ENCODE peak calls at places on chromosomes 13 and 19, in nine cellular contexts. M is tibial nerve, J is uterus, I is suprapubic skin, U is IMR-90, C is Peyer's patch, V is adrenal gland, W is sigmoid colon, S is lower leg skin. Q is an unnamed sample.

GRCh38 chr13:41917641-41918040 is 43.3 kb downstream of the VWA8 start:
- DNase-seq in W (no peak), M (no peak), C (no peak), J (no peak), U (peak; percentile 88), S (no peak), I (no peak), V (no peak), Q (no peak)

GRCh38 chr19:2722541-2723344 is 1.6 kb upstream of the DIRAS1 start:
- DNase-seq in V (peak; percentile 87), M (peak; percentile 17), W (peak; percentile 86), I (no peak), S (no peak), J (peak; percentile 82), U (peak; percentile 74), C (no peak), Q (peak; percentile 46)

GRCh38 chr19:42048992-42049391 is 21.0 kb downstream of the GRIK5 start:
- DNase-seq in C (peak; percentile 55), M (no peak), I (no peak), V (no peak), W (no peak), U (no peak), J (no peak), S (no peak), Q (no peak)

GRCh38 chr19:6791237-6791636 is 18.7 kb downstream of the VAV1 start:
- DNase-seq in J (no peak), M (no peak), V (no peak), U (no peak), S (no peak), W (no peak), C (no peak), I (no peak), Q (no peak)

GRCh38 chr13:74289130-74289529 is 154.9 kb upstream of the KLF12 start:
- DNase-seq in U (no peak), V (no peak), C (no peak), M (no peak), J (no peak), W (no peak), I (no peak), S (no peak), Q (no peak)

GRCh38 chr13:71624641-71625040 is 242.4 kb downstream of the DACH1 start:
- DNase-seq in C (no peak), J (no peak), I (no peak), M (no peak), V (no peak), U (no peak), W (no peak), S (no peak), Q (no peak)

GRCh38 chr13:113407531-113408393 is 43.8 kb upstream of the GRTP1 start:
- DNase-seq in V (no peak), I (peak; percentile 65), S (no peak), U (no peak), W (peak; percentile 61), J (no peak), C (no peak), M (no peak), Q (no peak)

GRCh38 chr19:35076026-35076370 is 34.5 kb downstream of the HPN start:
- DNase-seq in C (no peak), W (no peak), S (no peak), U (no peak), M (no peak), I (no peak), V (no peak), J (no peak), Q (no peak)

GRCh38 chr13:63690672-63691071 is 2275.0 kb upstream of the PCDH20 start:
- DNase-seq in I (no peak), M (no peak), W (no peak), S (no peak), U (peak; percentile 26), V (no peak), C (no peak), J (no peak), Q (no peak)

GRCh38 chr13:22014469-22014868 is 343.6 kb downstream of the FGF9 start:
- DNase-seq in U (no peak), W (no peak), S (peak; percentile 53), V (peak; percentile 42), J (no peak), I (no peak), C (no peak), M (no peak), Q (no peak)

GRCh38 chr13:20125129-20125782 is 35.6 kb downstream of the GJA3 start:
- DNase-seq in M (no peak), W (peak; percentile 46), V (peak; percentile 50), U (peak; percentile 69), I (peak; percentile 43), C (peak; percentile 45), S (no peak), J (no peak), Q (no peak)

GRCh38 chr13:20127563-20128458 is 33.0 kb downstream of the GJA3 start:
- DNase-seq in M (peak; percentile 26), C (peak; percentile 67), U (peak; percentile 16), V (peak; percentile 70), J (peak; percentile 42), S (peak; percentile 36), I (peak; percentile 73), W (peak; percentile 82), Q (peak; percentile 60)

GRCh38 chr13:20127263-20127562 is 33.6 kb downstream of the GJA3 start:
- DNase-seq in I (no peak), J (no peak), S (no peak), V (no peak), U (no peak), M (no peak), W (no peak), C (no peak), Q (no peak)

GRCh38 chr13:20125783-20126165 is 35.1 kb downstream of the GJA3 start:
- DNase-seq in U (no peak), V (no peak), J (no peak), C (peak; percentile 17), W (no peak), S (no peak), M (no peak), I (no peak), Q (no peak)

DNA sequence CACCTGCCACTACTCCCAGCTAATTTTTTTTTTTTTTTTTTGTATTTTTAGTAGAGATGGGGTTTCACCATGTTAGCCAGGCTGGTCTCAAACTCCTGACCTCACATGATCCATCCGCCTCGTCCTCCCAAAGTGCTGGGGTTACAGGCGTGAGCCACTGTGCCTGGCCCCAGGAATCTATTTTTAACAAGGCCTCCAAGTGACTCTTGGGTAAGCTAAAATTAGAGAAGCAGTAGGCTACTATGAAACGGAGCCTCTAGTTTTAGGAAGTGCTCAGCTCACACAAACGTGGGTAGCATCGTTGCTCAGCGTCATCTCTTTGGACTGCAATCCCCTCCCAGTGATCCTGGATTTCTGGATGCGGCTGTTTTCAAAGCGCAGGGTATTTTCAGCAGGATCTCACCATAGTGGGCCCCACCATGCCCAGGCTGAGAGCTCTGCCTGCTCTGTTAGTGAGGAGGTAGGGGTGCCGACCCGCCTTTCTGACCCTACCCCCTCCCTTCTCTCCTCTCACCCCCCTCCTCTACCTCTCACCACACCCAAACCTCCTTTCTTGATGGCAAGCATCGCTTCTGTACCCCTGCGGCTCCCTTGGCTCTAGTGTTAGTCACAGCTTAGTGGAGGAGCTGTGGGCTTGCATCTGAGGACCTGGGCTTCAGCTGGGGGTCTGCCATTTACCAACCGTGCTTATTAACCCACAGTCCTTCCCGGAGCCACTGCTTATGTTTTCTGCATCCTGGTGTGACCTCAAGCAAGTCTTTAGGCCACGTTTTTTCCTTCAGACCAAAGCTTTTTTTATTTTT is 34.2 kb downstream of the GJA3 start:
- DNase-seq in C (peak; percentile 32), V (no peak), U (no peak), M (no peak), S (no peak), W (peak; percentile 51), J (no peak), I (peak; percentile 42), Q (no peak)
- TF ChIP-seq POLR2A in C (no peak), V (no peak), U (no peak), M (no peak), S (no peak), W (no peak), J (no peak), I (no peak), Q (no peak)

DNA sequence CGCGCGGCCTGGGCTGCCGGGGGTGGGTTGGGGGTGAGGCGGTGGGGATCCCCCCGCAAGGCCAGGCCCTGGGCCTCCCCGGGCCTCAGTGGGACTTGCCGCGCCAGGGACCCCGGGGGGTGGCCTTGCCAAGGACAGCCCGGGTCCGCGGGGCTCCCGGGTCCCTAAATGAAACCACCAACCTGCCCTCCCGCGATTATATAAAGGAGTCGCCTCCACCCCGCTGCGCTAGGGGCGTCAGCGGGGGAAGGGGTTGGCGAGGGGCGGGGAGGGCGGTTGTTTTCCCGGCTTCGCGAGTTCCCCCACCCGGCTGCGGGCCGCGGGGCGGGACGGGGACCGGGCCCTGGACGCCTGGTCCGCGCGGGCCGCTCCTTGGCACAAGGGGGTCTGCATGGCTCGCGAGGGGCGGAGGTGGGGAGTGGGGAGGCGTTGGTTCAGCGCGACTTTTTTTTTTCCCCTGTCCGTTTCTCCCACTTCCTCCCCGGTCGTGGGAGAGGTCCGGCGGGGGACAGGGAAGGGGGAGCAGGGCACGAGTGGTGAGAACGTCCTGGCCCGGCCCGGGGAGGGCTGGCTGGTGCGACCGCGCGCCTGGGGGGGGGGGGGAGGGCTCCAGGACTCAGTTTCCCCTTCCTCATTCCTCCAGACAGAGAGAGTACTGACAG is 828 bp upstream of the ZBTB7A start:
- DNase-seq in M (no peak), I (peak; percentile 79), S (no peak), V (no peak), C (no peak), W (no peak), U (no peak), J (peak; percentile 55), Q (no peak)
- TF ChIP-seq POLR2A in M (no peak), I (no peak), S (no peak), V (no peak), C (peak; percentile 18), W (peak; percentile 10), U (no peak), J (no peak), Q (no peak)

GRCh38 chr19:49690073-49690655 is 752 bp upstream of the CPT1C start:
- DNase-seq in J (no peak), C (no peak), U (no peak), S (no peak), M (no peak), V (peak; percentile 30), I (no peak), W (no peak), Q (no peak)
- TF ChIP-seq POLR2A in J (no peak), C (no peak), U (no peak), S (no peak), M (no peak), V (no peak), I (no peak), W (no peak), Q (no peak)

DNA sequence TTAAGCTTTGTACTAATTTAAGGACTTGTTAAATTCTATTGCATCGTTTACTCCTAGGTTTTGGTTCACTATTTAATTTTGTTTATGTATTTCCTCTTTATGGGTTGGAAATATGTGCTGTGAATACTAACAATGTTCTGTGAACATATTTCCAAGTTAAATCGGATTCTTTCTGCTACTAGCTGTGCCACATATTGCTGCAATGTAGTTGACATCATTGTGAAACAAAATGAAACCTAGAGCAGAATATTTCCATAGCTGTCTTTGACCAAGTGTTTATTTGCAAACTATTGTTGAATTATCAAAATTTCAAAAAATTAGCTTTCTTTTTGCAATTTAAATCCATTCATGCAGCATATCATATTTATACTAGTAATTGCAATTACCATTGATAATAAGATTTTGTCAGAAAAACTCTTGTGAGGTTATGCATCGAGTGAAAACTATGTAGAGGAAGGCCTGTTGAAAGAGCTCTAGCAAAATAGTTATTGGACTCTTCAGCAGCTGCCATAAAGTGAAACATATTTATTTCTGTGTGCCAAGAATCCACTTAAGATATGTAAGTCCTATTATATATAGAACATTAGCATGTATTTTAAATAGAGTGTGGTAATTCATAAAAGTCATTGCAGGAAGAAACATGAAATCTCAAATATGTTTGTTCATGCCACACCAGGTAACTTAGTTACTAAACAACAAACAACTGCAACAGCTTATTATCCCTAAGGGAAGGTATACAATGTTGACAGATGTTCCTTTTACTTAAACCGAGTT is 575.1 kb downstream of the SLITRK6 start:
- DNase-seq in S (no peak), W (no peak), M (no peak), J (no peak), C (no peak), I (no peak), U (peak; percentile 15), V (no peak), Q (no peak)
- TF ChIP-seq POLR2A in S (no peak), W (no peak), M (no peak), J (no peak), C (no peak), I (no peak), U (no peak), V (no peak), Q (no peak)